ENCODE peak calls at places on chromosomes 7 and 10, in eight cellular contexts. W is GM12864, O is GM23338, R is astrocyte of the cerebellum, E is mesothelial cell of epicardium, V is mucosa of descending colon, L is Peyer's patch, F is coronary artery. U is an unnamed sample.

GRCh38 chr10:16950686-16951681 is 133.8 kb upstream of the RSU1 start:
- DNase-seq in W (no peak), O (peak), R (peak), E (no peak), V (no peak), L (no peak), F (no peak), U (no peak)

GRCh38 chr10:74891048-74891447 is 64.6 kb downstream of the KAT6B start:
- DNase-seq in W (no peak), O (no peak), R (no peak), E (no peak), V (no peak), L (no peak), F (no peak), U (no peak)

GRCh38 chr7:7099584-7100014 is 82.7 kb upstream of the C1GALT1 start:
- DNase-seq in W (no peak), O (peak), R (peak), E (peak), V (peak), L (no peak), F (peak), U (peak)

GRCh38 chr7:85840532-85840931 is 653.7 kb upstream of the SEMA3D start:
- DNase-seq in W (no peak), O (no peak), R (no peak), E (no peak), V (no peak), L (no peak), F (no peak), U (no peak)

GRCh38 chr7:64313740-64314491 is at the start of gene ZNF736:
- DNase-seq in W (peak), O (peak), R (peak), E (no peak), V (peak), L (peak), F (peak), U (peak)

GRCh38 chr10:43696909-43697499 is 48.3 kb upstream of the ZNF32 start:
- DNase-seq in W (no peak), O (no peak), R (no peak), E (no peak), V (no peak), L (no peak), F (no peak), U (no peak)

GRCh38 chr7:17680943-17681351 is 259.3 kb downstream of the SNX13 start:
- DNase-seq in W (no peak), O (peak), R (no peak), E (no peak), V (no peak), L (no peak), F (no peak), U (no peak)

GRCh38 chr10:61642692-61643091 is 20.0 kb upstream of the CABCOCO1 start:
- DNase-seq in W (no peak), O (no peak), R (peak), E (no peak), V (no peak), L (no peak), F (no peak), U (no peak)

GRCh38 chr7:155222046-155222445 is 75.6 kb upstream of the INSIG1 start:
- DNase-seq in W (no peak), O (no peak), R (peak), E (no peak), V (no peak), L (no peak), F (no peak), U (no peak)

GRCh38 chr7:101124376-101125056 is 2.4 kb upstream of the SERPINE1 start:
- DNase-seq in W (no peak), O (no peak), R (peak), E (no peak), V (no peak), L (no peak), F (no peak), U (no peak)

GRCh38 chr7:43942997-43943701 is 16.9 kb downstream of the UBE2D4 start:
- DNase-seq in W (no peak), O (peak), R (no peak), E (no peak), V (peak), L (peak), F (no peak), U (no peak)
- TF ChIP-seq CTCF in W (peak), O (peak), R (no peak), E (no peak), V (no peak), L (peak), F (no peak), U (no peak)

DNA sequence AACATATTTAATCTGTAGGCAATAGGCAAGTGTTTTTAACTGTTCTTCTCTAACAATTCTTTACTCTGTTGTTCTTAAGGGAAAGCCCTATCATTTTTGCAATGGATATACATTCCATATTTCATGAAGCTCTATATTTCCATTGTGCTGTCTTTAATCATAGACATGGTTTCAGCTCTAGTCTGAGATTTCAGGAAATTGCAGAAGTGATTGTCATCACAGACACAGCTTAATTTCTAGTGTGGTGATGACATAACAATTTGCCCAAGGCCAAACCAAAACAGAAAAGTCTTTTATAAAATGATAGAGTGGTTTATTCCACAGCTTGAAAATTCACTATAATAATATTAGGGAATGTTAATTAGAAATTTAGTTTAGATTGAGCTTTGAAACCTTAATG is 494.1 kb upstream of the SEMA3A start:
- DNase-seq in W (no peak), O (no peak), R (no peak), E (no peak), V (no peak), L (no peak), F (no peak), U (no peak)
- TF ChIP-seq CTCF in W (no peak), O (no peak), R (no peak), E (no peak), V (no peak), L (no peak), F (no peak), U (no peak)

GRCh38 chr7:96414931-96415292 is 93.0 kb upstream of the SLC25A13 start:
- DNase-seq in W (no peak), O (peak), R (no peak), E (no peak), V (peak), L (no peak), F (no peak), U (no peak)
- TF ChIP-seq CTCF in W (peak), O (peak), R (peak), E (peak), V (no peak), L (peak), F (no peak), U (no peak)

GRCh38 chr10:104299031-104299904 is 30.3 kb downstream of the GSTO2 start:
- DNase-seq in W (no peak), O (no peak), R (no peak), E (no peak), V (no peak), L (no peak), F (no peak), U (no peak)

GRCh38 chr10:104300736-104301292 is 31.8 kb downstream of the GSTO2 start:
- DNase-seq in W (no peak), O (no peak), R (peak), E (no peak), V (peak), L (no peak), F (peak), U (peak)

GRCh38 chr10:104296687-104297436 is 27.9 kb downstream of the GSTO2 start:
- DNase-seq in W (no peak), O (no peak), R (no peak), E (no peak), V (no peak), L (no peak), F (no peak), U (no peak)

GRCh38 chr10:104300002-104300735 is 31.2 kb downstream of the GSTO2 start:
- DNase-seq in W (no peak), O (no peak), R (peak), E (no peak), V (no peak), L (no peak), F (peak), U (peak)

DNA sequence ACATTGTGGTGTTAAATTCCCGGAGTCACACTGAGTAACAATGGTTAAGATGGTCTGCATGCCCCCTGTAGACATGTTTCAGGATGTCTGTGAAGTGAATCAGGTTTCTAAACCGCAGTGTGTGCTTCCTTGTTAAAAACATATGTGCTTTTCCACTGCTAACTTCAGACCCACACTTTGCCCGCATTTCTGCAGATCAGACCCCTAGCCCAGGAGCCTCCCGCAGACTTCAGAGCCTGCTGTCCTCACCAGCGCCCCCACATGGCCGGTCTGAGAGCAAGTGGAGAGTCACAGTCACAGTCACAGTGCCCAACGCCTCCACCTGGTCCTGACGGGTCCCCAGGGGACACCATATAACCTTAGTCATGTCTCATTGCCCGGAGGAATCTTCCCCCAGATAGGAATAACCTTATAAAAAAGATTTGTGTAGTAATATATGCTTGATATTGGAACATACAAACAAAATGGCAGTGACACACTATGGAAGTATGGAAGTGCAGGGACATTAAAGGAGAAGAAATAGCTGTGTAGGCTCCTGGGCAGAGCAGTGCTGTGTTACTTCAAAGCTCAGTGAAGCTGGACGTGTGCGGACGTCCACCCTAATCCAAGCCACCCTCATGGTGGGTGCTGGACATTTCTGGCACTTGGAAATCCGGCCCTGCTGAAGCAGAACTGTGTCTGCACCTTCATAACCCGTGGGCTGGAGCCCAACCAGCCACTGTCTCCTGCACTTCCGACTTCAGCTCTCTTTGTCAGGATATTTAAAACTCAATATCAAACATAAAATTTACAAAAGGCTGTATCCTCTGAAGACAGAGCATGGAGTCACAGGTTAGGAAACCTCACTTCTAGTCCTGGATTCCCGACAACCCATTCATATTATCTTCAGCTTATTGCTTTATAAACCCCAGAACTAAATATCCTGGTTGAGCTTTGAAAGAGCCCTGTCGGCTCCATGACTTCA is 29.0 kb downstream of the GSTO2 start:
- DNase-seq in W (no peak), O (peak), R (peak), E (no peak), V (no peak), L (no peak), F (no peak), U (no peak)
- TF ChIP-seq CTCF in W (peak), O (peak), R (peak), E (no peak), V (no peak), L (no peak), F (no peak), U (no peak)

GRCh38 chr10:116044722-116045374 is 228.2 kb downstream of the GFRA1 start:
- DNase-seq in W (no peak), O (no peak), R (peak), E (no peak), V (no peak), L (no peak), F (no peak), U (no peak)

GRCh38 chr10:116043304-116043703 is 229.7 kb downstream of the GFRA1 start:
- DNase-seq in W (no peak), O (no peak), R (no peak), E (no peak), V (no peak), L (no peak), F (no peak), U (no peak)

GRCh38 chr10:116039604-116040003 is 233.4 kb downstream of the GFRA1 start:
- DNase-seq in W (no peak), O (no peak), R (no peak), E (no peak), V (no peak), L (no peak), F (no peak), U (no peak)

GRCh38 chr10:116038259-116038658 is 234.7 kb downstream of the GFRA1 start:
- DNase-seq in W (no peak), O (no peak), R (peak), E (no peak), V (peak), L (no peak), F (no peak), U (peak)

GRCh38 chr10:116041948-116042347 is 231.1 kb downstream of the GFRA1 start:
- DNase-seq in W (no peak), O (no peak), R (no peak), E (no peak), V (no peak), L (no peak), F (no peak), U (no peak)
- TF ChIP-seq CTCF in W (no peak), O (no peak), R (no peak), E (no peak), V (no peak), L (no peak), F (no peak), U (no peak)